ENCODE peak calls at places on chromosomes 7 and 10, in five cellular contexts. H is brain microvascular endothelial cell, A is ovary, Y is mammary epithelial cell, X is left ventricle myocardium inferior. L is an unnamed sample. For H3K36me3, the result is how much of the 10 kb centered on the place peaks cover.

GRCh38 chr10:32271617-32272016 is 75.3 kb downstream of the EPC1 start:
- DNase-seq in H (peak), A (no peak), Y (peak), X (no peak), L (peak)

GRCh38 chr7:85405016-85405415 is 218.2 kb upstream of the SEMA3D start:
- DNase-seq in H (no peak), A (no peak), Y (no peak), X (no peak), L (no peak)

GRCh38 chr7:95951531-95951930 is 179.2 kb downstream of the DYNC1I1 start:
- DNase-seq in H (no peak), A (no peak), Y (no peak), X (no peak), L (no peak)

GRCh38 chr10:132516771-132517725 is 20.5 kb upstream of the INPP5A start:
- DNase-seq in H (peak), A (peak), Y (peak), X (peak), L (peak)

GRCh38 chr7:46229409-46229808 is 308.3 kb upstream of the IGFBP3 start:
- DNase-seq in H (peak), A (no peak), Y (peak), X (no peak), L (no peak)

GRCh38 chr7:122315507-122316466 is 11.2 kb upstream of the FEZF1 start:
- DNase-seq in H (no peak), A (no peak), Y (no peak), X (no peak), L (no peak)

GRCh38 chr7:126716321-126716720 is 536.4 kb downstream of the GRM8 start:
- DNase-seq in H (no peak), A (no peak), Y (peak), X (no peak), L (no peak)

GRCh38 chr10:7362451-7362850 is 48.4 kb downstream of the SFMBT2 start:
- DNase-seq in H (no peak), A (no peak), Y (no peak), X (no peak), L (no peak)

GRCh38 chr10:6388261-6388893 is 185.6 kb downstream of the PFKFB3 start:
- DNase-seq in H (no peak), A (no peak), Y (no peak), X (no peak), L (no peak)

GRCh38 chr10:843703-844102 is 87.8 kb downstream of the LARP4B start:
- DNase-seq in H (no peak), A (no peak), Y (no peak), X (no peak), L (no peak)

GRCh38 chr10:970311-971149 is 17.7 kb upstream of the GTPBP4 start:
- DNase-seq in H (peak), A (no peak), Y (no peak), X (no peak), L (no peak)

GRCh38 chr10:79178614-79179403 is 110.0 kb downstream of the ZMIZ1 start:
- DNase-seq in H (peak), A (peak), Y (no peak), X (no peak), L (no peak)

GRCh38 chr10:3775671-3776551 is 9.1 kb downstream of the KLF6 start:
- DNase-seq in H (peak), A (peak), Y (peak), X (no peak), L (no peak)

GRCh38 chr10:92755725-92756124 is 66.0 kb downstream of the HHEX start:
- DNase-seq in H (no peak), A (no peak), Y (no peak), X (no peak), L (no peak)

GRCh38 chr10:21517134-21517982 is 8.1 kb downstream of the SKIDA1 start:
- DNase-seq in H (no peak), A (peak), Y (peak), X (peak), L (peak)

GRCh38 chr10:79407811-79408795 is 37.3 kb downstream of the ZCCHC24 start:
- DNase-seq in H (no peak), A (peak), Y (no peak), X (peak), L (no peak)

GRCh38 chr7:5596046-5596895 is 172.6 kb upstream of the TNRC18 start:
- DNase-seq in H (peak), A (peak), Y (peak), X (peak), L (peak)

GRCh38 chr10:21421016-21421415 is 104.5 kb downstream of the SKIDA1 start:
- DNase-seq in H (no peak), A (no peak), Y (no peak), X (no peak), L (no peak)

GRCh38 chr10:115432188-115432819 is 339.1 kb downstream of the ATRNL1 start:
- DNase-seq in H (peak), A (no peak), Y (peak), X (no peak), L (no peak)

GRCh38 chr10:17432738-17433137 is 21.7 kb downstream of the ST8SIA6 start:
- DNase-seq in H (no peak), A (no peak), Y (peak), X (no peak), L (no peak)
- H3K36me3 ChIP-seq in H (under half), A (under half), Y (under half), X (under half), L (under half)

GRCh38 chr7:88215295-88215694 is 4.5 kb downstream of the SRI start:
- DNase-seq in H (no peak), A (no peak), Y (no peak), X (no peak), L (no peak)
- H3K36me3 ChIP-seq in H (under half), A (under half), Y (under half), X (half or more), L (under half)

GRCh38 chr7:40095226-40095625 is 39.2 kb downstream of the MPLKIP start:
- DNase-seq in H (no peak), A (no peak), Y (no peak), X (no peak), L (no peak)
- H3K36me3 ChIP-seq in H (under half), A (under half), Y (under half), X (under half), L (under half)

GRCh38 chr7:148572067-148572522 is 18.5 kb upstream of the C7orf33 start:
- DNase-seq in H (no peak), A (no peak), Y (no peak), X (no peak), L (no peak)
- H3K36me3 ChIP-seq in H (under half), A (under half), Y (under half), X (under half), L (under half)

GRCh38 chr7:17870406-17870805 is 69.9 kb downstream of the SNX13 start:
- DNase-seq in H (no peak), A (no peak), Y (no peak), X (no peak), L (no peak)
- H3K36me3 ChIP-seq in H (under half), A (under half), Y (under half), X (half or more), L (under half)

L was measured in pancreas.